ENCODE peak calls at places on chromosomes 16 and 17, in six cellular contexts. One of them, this sample, is unnamed. For H3K27me3, the result is how much of the 10 kb centered on the place peaks cover.

GRCh38 chr16:51409001-51409675 is 258.1 kb upstream of the SALL1 start:
- DNase-seq in HepG2: no peak
- DNase-seq in K562: no peak
- DNase-seq in SK-N-SH: no peak
- DNase-seq in HCT116: no peak
- DNase-seq in GM12878: no peak
- DNase-seq in this sample: no peak

GRCh38 chr17:37671813-37672544 is 28.7 kb upstream of the DDX52 start:
- DNase-seq in HepG2: peak
- DNase-seq in HCT116: no peak
- DNase-seq in K562: no peak
- DNase-seq in SK-N-SH: no peak
- DNase-seq in GM12878: no peak
- DNase-seq in this sample: peak

GRCh38 chr16:72241930-72242329 is 70.0 kb upstream of the PMFBP1 start:
- DNase-seq in GM12878: no peak
- DNase-seq in HCT116: peak
- DNase-seq in HepG2: peak
- DNase-seq in SK-N-SH: peak
- DNase-seq in K562: peak
- DNase-seq in this sample: peak

GRCh38 chr16:10521681-10522274 is 58.6 kb downstream of the EMP2 start:
- DNase-seq in K562: peak
- DNase-seq in SK-N-SH: peak
- DNase-seq in HepG2: peak
- DNase-seq in GM12878: no peak
- DNase-seq in HCT116: peak
- DNase-seq in this sample: peak

GRCh38 chr16:3952342-3953131 is 72.0 kb upstream of the CREBBP start:
- DNase-seq in SK-N-SH: no peak
- DNase-seq in HepG2: no peak
- DNase-seq in GM12878: no peak
- DNase-seq in HCT116: no peak
- DNase-seq in K562: no peak
- DNase-seq in this sample: no peak

GRCh38 chr17:4485676-4486646 is 12.7 kb upstream of the SPNS2 start:
- DNase-seq in HepG2: no peak
- DNase-seq in SK-N-SH: peak
- DNase-seq in GM12878: no peak
- DNase-seq in HCT116: no peak
- DNase-seq in K562: no peak
- DNase-seq in this sample: no peak

GRCh38 chr16:1787322-1788094 is 4.7 kb downstream of the NUBP2 start:
- DNase-seq in K562: no peak
- DNase-seq in HCT116: no peak
- DNase-seq in GM12878: no peak
- DNase-seq in SK-N-SH: no peak
- DNase-seq in HepG2: no peak
- DNase-seq in this sample: no peak

GRCh38 chr17:78356163-78356713 is 3.6 kb downstream of the SOCS3 start:
- DNase-seq in HCT116: no peak
- DNase-seq in GM12878: peak
- DNase-seq in HepG2: no peak
- DNase-seq in K562: no peak
- DNase-seq in SK-N-SH: no peak
- DNase-seq in this sample: no peak

GRCh38 chr17:4229627-4230026 is 34.2 kb downstream of the ANKFY1 start:
- DNase-seq in SK-N-SH: no peak
- DNase-seq in GM12878: no peak
- DNase-seq in K562: no peak
- DNase-seq in HepG2: no peak
- DNase-seq in HCT116: no peak
- DNase-seq in this sample: no peak

GRCh38 chr16:28475221-28475620 is 3.1 kb upstream of the NPIPB7 start:
- DNase-seq in HCT116: no peak
- DNase-seq in K562: no peak
- DNase-seq in SK-N-SH: no peak
- DNase-seq in GM12878: no peak
- DNase-seq in HepG2: no peak
- DNase-seq in this sample: no peak

GRCh38 chr16:23712976-23713375 is at the start of gene ERN2:
- DNase-seq in HCT116: no peak
- DNase-seq in GM12878: no peak
- DNase-seq in K562: peak
- DNase-seq in HepG2: no peak
- DNase-seq in SK-N-SH: no peak
- DNase-seq in this sample: no peak

GRCh38 chr17:65559802-65560627 is 1.4 kb downstream of the AXIN2 start:
- DNase-seq in HCT116: no peak
- DNase-seq in K562: peak
- DNase-seq in GM12878: no peak
- DNase-seq in SK-N-SH: peak
- DNase-seq in HepG2: peak
- DNase-seq in this sample: no peak

GRCh38 chr16:66604376-66605176 is at the start of gene CMTM3:
- DNase-seq in HCT116: peak
- DNase-seq in SK-N-SH: peak
- DNase-seq in HepG2: peak
- DNase-seq in K562: peak
- DNase-seq in GM12878: no peak
- DNase-seq in this sample: no peak

GRCh38 chr17:79433396-79433795 is 177.5 kb downstream of the RBFOX3 start:
- DNase-seq in HepG2: no peak
- DNase-seq in SK-N-SH: no peak
- DNase-seq in K562: no peak
- DNase-seq in HCT116: no peak
- DNase-seq in GM12878: no peak
- DNase-seq in this sample: no peak

GRCh38 chr16:30893082-30893743 is 664 bp downstream of the BCL7C start:
- DNase-seq in HepG2: no peak
- DNase-seq in GM12878: no peak
- DNase-seq in SK-N-SH: peak
- DNase-seq in HCT116: no peak
- DNase-seq in K562: peak
- DNase-seq in this sample: no peak

GRCh38 chr16:56244612-56245011 is 53.3 kb downstream of the GNAO1 start:
- DNase-seq in HepG2: no peak
- DNase-seq in GM12878: no peak
- DNase-seq in SK-N-SH: no peak
- DNase-seq in K562: no peak
- DNase-seq in HCT116: no peak
- DNase-seq in this sample: no peak

GRCh38 chr16:48963306-48963705 is 318.3 kb downstream of the CBLN1 start:
- DNase-seq in SK-N-SH: no peak
- DNase-seq in HCT116: peak
- DNase-seq in HepG2: no peak
- DNase-seq in K562: no peak
- DNase-seq in GM12878: no peak
- DNase-seq in this sample: no peak

GRCh38 chr17:2178798-2179505 is 124.0 kb downstream of the HIC1 start:
- DNase-seq in SK-N-SH: no peak
- DNase-seq in HepG2: no peak
- DNase-seq in K562: no peak
- DNase-seq in GM12878: no peak
- DNase-seq in HCT116: no peak
- DNase-seq in this sample: no peak

GRCh38 chr16:31471875-31472558 is at the start of gene TGFB1I1:
- DNase-seq in SK-N-SH: peak
- DNase-seq in HepG2: no peak
- DNase-seq in HCT116: no peak
- DNase-seq in K562: no peak
- DNase-seq in GM12878: no peak
- DNase-seq in this sample: no peak

GRCh38 chr17:48871551-48872351 is 20.8 kb upstream of the ATP5MC1 start:
- DNase-seq in HepG2: peak
- DNase-seq in HCT116: no peak
- DNase-seq in GM12878: no peak
- DNase-seq in K562: peak
- DNase-seq in SK-N-SH: no peak
- DNase-seq in this sample: no peak

GRCh38 chr17:79607941-79608728 is 2.7 kb downstream of the RBFOX3 start:
- DNase-seq in HCT116: peak
- DNase-seq in GM12878: no peak
- DNase-seq in K562: peak
- DNase-seq in HepG2: no peak
- DNase-seq in SK-N-SH: peak
- DNase-seq in this sample: no peak

GRCh38 chr17:76076100-76076764 is 1.7 kb downstream of the GALR2 start:
- DNase-seq in HCT116: no peak
- DNase-seq in GM12878: no peak
- DNase-seq in HepG2: no peak
- DNase-seq in K562: peak
- DNase-seq in SK-N-SH: peak
- DNase-seq in this sample: no peak

GRCh38 chr16:81548901-81549546 is 104.4 kb downstream of the CMIP start:
- DNase-seq in K562: no peak
- DNase-seq in SK-N-SH: no peak
- DNase-seq in HCT116: no peak
- DNase-seq in GM12878: peak
- DNase-seq in HepG2: peak
- DNase-seq in this sample: no peak

GRCh38 chr16:9055115-9055514 is 36.3 kb upstream of the HAPSTR1 start:
- DNase-seq in HCT116: no peak
- DNase-seq in HepG2: no peak
- DNase-seq in K562: no peak
- DNase-seq in GM12878: no peak
- DNase-seq in SK-N-SH: no peak
- DNase-seq in this sample: no peak

GRCh38 chr16:9058211-9058610 is 33.2 kb upstream of the HAPSTR1 start:
- DNase-seq in SK-N-SH: no peak
- DNase-seq in HepG2: no peak
- DNase-seq in K562: no peak
- DNase-seq in GM12878: no peak
- DNase-seq in HCT116: no peak
- DNase-seq in this sample: no peak

GRCh38 chr16:9056061-9056460 is 35.4 kb upstream of the HAPSTR1 start:
- DNase-seq in SK-N-SH: no peak
- DNase-seq in HCT116: no peak
- DNase-seq in HepG2: no peak
- DNase-seq in K562: no peak
- DNase-seq in GM12878: no peak
- DNase-seq in this sample: no peak

GRCh38 chr16:9054460-9054859 is 37.0 kb upstream of the HAPSTR1 start:
- DNase-seq in HCT116: no peak
- DNase-seq in SK-N-SH: no peak
- DNase-seq in HepG2: no peak
- DNase-seq in K562: no peak
- DNase-seq in GM12878: no peak
- DNase-seq in this sample: no peak

GRCh38 chr16:9055661-9056060 is 35.8 kb upstream of the HAPSTR1 start:
- DNase-seq in GM12878: no peak
- DNase-seq in K562: no peak
- DNase-seq in HepG2: peak
- DNase-seq in HCT116: no peak
- DNase-seq in SK-N-SH: no peak
- DNase-seq in this sample: no peak
- TF ChIP-seq SIN3A in GM12878: no peak
- TF ChIP-seq SIN3A in K562: no peak
- TF ChIP-seq SIN3A in HepG2: no peak
- TF ChIP-seq SIN3A in HCT116: no peak
- TF ChIP-seq SIN3A in SK-N-SH: no peak
- TF ChIP-seq SIN3A in this sample: no peak

DNA sequence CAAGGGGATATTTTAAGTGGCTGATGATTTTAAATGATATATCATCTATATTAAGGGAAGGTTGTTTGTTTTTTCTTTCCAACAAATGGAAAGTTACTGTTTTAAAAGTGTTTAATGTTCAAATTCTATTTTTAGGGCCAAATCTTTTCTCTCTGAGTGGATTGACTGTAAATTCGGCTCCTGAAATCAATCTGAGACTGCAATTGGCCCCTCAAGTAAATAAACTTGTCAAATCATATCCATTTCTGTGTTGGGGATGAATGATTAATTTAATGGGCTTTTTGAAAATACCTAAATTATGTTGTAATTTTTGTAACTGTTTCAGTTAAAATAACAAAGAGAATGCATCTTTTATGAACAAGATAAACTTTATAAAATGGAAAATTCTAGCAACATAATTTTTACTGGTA is 2.6 kb downstream of the HS3ST3A1 start:
- DNase-seq in HCT116: no peak
- DNase-seq in HepG2: no peak
- DNase-seq in SK-N-SH: no peak
- DNase-seq in GM12878: no peak
- DNase-seq in K562: no peak
- DNase-seq in this sample: no peak
- H3K27me3 ChIP-seq in HCT116: under half
- H3K27me3 ChIP-seq in HepG2: under half
- H3K27me3 ChIP-seq in SK-N-SH: under half
- H3K27me3 ChIP-seq in GM12878: under half
- H3K27me3 ChIP-seq in K562: under half
- H3K27me3 ChIP-seq in this sample: under half

GRCh38 chr17:81002409-81003361 is 11.0 kb downstream of the CHMP6 start:
- DNase-seq in SK-N-SH: peak
- DNase-seq in HepG2: no peak
- DNase-seq in GM12878: no peak
- DNase-seq in K562: peak
- DNase-seq in HCT116: no peak
- DNase-seq in this sample: no peak
- TF ChIP-seq REST in SK-N-SH: no peak
- TF ChIP-seq REST in HepG2: no peak
- TF ChIP-seq REST in GM12878: no peak
- TF ChIP-seq REST in K562: no peak
- TF ChIP-seq REST in HCT116: no peak
- TF ChIP-seq REST in this sample: no peak

GRCh38 chr16:79099701-79100100 is 500.8 kb downstream of the MAF start:
- DNase-seq in HepG2: no peak
- DNase-seq in HCT116: no peak
- DNase-seq in GM12878: no peak
- DNase-seq in K562: no peak
- DNase-seq in SK-N-SH: no peak
- DNase-seq in this sample: no peak

GRCh38 chr16:79110242-79110641 is 490.3 kb downstream of the MAF start:
- DNase-seq in HepG2: no peak
- DNase-seq in HCT116: no peak
- DNase-seq in K562: no peak
- DNase-seq in SK-N-SH: no peak
- DNase-seq in GM12878: no peak
- DNase-seq in this sample: no peak

GRCh38 chr16:79098897-79099296 is 501.6 kb downstream of the MAF start:
- DNase-seq in HepG2: no peak
- DNase-seq in K562: no peak
- DNase-seq in HCT116: no peak
- DNase-seq in SK-N-SH: no peak
- DNase-seq in GM12878: no peak
- DNase-seq in this sample: no peak

GRCh38 chr16:79100456-79100855 is 500.1 kb downstream of the MAF start:
- DNase-seq in HCT116: no peak
- DNase-seq in HepG2: no peak
- DNase-seq in GM12878: no peak
- DNase-seq in SK-N-SH: no peak
- DNase-seq in K562: no peak
- DNase-seq in this sample: no peak

DNA sequence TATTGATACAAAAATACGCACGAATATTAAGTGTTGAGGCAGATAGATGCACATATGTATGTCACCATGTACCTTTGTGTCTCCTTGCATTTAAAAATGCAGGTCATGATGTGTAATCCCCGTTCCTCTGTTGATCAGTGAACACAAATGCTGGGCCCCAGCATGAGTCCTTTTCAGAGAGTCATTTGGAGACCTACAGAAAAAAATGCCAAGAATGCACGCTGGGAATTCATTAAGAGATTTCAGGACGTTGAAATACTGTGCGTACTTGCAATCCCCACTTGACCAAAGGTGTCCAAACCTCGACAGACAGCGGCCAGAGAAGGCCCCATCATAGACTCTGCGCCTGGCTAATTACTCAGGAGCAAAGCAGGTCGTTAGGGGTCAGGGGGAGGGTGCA is 496.0 kb downstream of the MAF start:
- DNase-seq in HCT116: no peak
- DNase-seq in K562: no peak
- DNase-seq in HepG2: no peak
- DNase-seq in GM12878: no peak
- DNase-seq in SK-N-SH: no peak
- DNase-seq in this sample: no peak
- TF ChIP-seq SIN3A in HCT116: no peak
- TF ChIP-seq SIN3A in K562: no peak
- TF ChIP-seq SIN3A in HepG2: no peak
- TF ChIP-seq SIN3A in GM12878: no peak
- TF ChIP-seq SIN3A in SK-N-SH: no peak
- TF ChIP-seq SIN3A in this sample: no peak

This sample was measured in Panc1.